ENCODE peak calls at places on chromosomes 5 and 9, in five cellular contexts. E, J, Z, R and N are unnamed samples.

GRCh38 chr5:86979801-86980510 is 287.7 kb upstream of the RASA1 start:
- DNase-seq in E (peak; percentile 63), J (no peak), Z (no peak), R (peak; percentile 18), N (no peak)

GRCh38 chr5:142512680-142513042 is 173.2 kb downstream of the FGF1 start:
- DNase-seq in E (no peak), J (no peak), Z (no peak), R (peak; percentile 31), N (no peak)

GRCh38 chr9:89579741-89580395 is 24.9 kb upstream of the GADD45G start:
- DNase-seq in E (no peak), J (no peak), Z (no peak), R (no peak), N (no peak)

GRCh38 chr5:54738118-54738972 is 220.8 kb downstream of the SNX18 start:
- DNase-seq in E (no peak), J (no peak), Z (no peak), R (no peak), N (peak; percentile 39)

GRCh38 chr9:23887781-23888180 is 61.7 kb upstream of the ELAVL2 start:
- DNase-seq in E (no peak), J (no peak), Z (no peak), R (no peak), N (no peak)

GRCh38 chr9:85521331-85522197 is 220.2 kb downstream of the AGTPBP1 start:
- DNase-seq in E (no peak), J (no peak), Z (no peak), R (no peak), N (peak; percentile 68)

GRCh38 chr5:429453-430188 is 13.4 kb upstream of the EXOC3 start:
- DNase-seq in E (no peak), J (no peak), Z (no peak), R (no peak), N (peak; percentile 49)

GRCh38 chr9:70964861-70965260 is 156.6 kb downstream of the TRPM3 start:
- DNase-seq in E (no peak), J (no peak), Z (no peak), R (no peak), N (no peak)

GRCh38 chr5:177469061-177469628 is 4.3 kb downstream of the DBN1 start:
- DNase-seq in E (no peak), J (no peak), Z (peak; percentile 17), R (no peak), N (no peak)

GRCh38 chr5:374631-375335 is 53.3 kb downstream of the AHRR start:
- DNase-seq in E (no peak), J (no peak), Z (no peak), R (no peak), N (peak; percentile 5)

GRCh38 chr5:5221731-5222130 is 81.6 kb downstream of the ADAMTS16 start:
- DNase-seq in E (no peak), J (no peak), Z (no peak), R (no peak), N (no peak)

GRCh38 chr9:14315754-14316573 is 2.0 kb upstream of the NFIB start:
- DNase-seq in E (no peak), J (no peak), Z (peak; percentile 48), R (peak; percentile 76), N (peak; percentile 49)

GRCh38 chr5:109105631-109106267 is 304.0 kb downstream of the PJA2 start:
- DNase-seq in E (no peak), J (no peak), Z (no peak), R (no peak), N (peak; percentile 10)

GRCh38 chr9:37575921-37576721 is at the start of gene FBXO10:
- DNase-seq in E (peak; percentile 63), J (no peak), Z (peak; percentile 91), R (peak; percentile 30), N (peak; percentile 89)

GRCh38 chr5:22023784-22024183 is 829.4 kb downstream of the CDH12 start:
- DNase-seq in E (no peak), J (no peak), Z (no peak), R (no peak), N (no peak)

GRCh38 chr9:99249619-99250018 is 27.5 kb downstream of the SEC61B start:
- DNase-seq in E (peak; percentile 29), J (no peak), Z (no peak), R (no peak), N (no peak)

GRCh38 chr5:64834611-64835010 is 65.9 kb downstream of the CWC27 start:
- DNase-seq in E (no peak), J (no peak), Z (no peak), R (no peak), N (no peak)

GRCh38 chr5:56985941-56986630 is 34.2 kb upstream of the MIER3 start:
- DNase-seq in E (no peak), J (no peak), Z (no peak), R (no peak), N (no peak)

GRCh38 chr9:25681270-25681669 is 3.0 kb upstream of the TUSC1 start:
- DNase-seq in E (no peak), J (no peak), Z (no peak), R (no peak), N (no peak)

GRCh38 chr9:21682981-21683380 is 119.5 kb upstream of the MTAP start:
- DNase-seq in E (no peak), J (no peak), Z (no peak), R (peak; percentile 74), N (no peak)